ENCODE peak calls at places on chromosomes 12 and 14, in five cellular contexts. One of them, this sample, is unnamed. For H3K27me3, the result is how much of the 10 kb centered on the place peaks cover.

GRCh38 chr14:92539875-92540274 is 26.3 kb downstream of the RIN3 start:
- DNase-seq in prostate gland: no peak
- DNase-seq in mesenchymal stem cell: peak
- DNase-seq in transverse colon: no peak
- DNase-seq in esophagus squamous epithelium: no peak
- DNase-seq in this sample: no peak

GRCh38 chr14:26709019-26709418 is 111.2 kb upstream of the NOVA1 start:
- DNase-seq in transverse colon: no peak
- DNase-seq in esophagus squamous epithelium: no peak
- DNase-seq in prostate gland: no peak
- DNase-seq in mesenchymal stem cell: peak
- DNase-seq in this sample: no peak

GRCh38 chr14:49280566-49280965 is 305.6 kb downstream of the RPS29 start:
- DNase-seq in esophagus squamous epithelium: no peak
- DNase-seq in mesenchymal stem cell: peak
- DNase-seq in prostate gland: no peak
- DNase-seq in transverse colon: no peak
- DNase-seq in this sample: no peak

GRCh38 chr12:62320054-62320453 is 59.9 kb downstream of the USP15 start:
- DNase-seq in transverse colon: no peak
- DNase-seq in esophagus squamous epithelium: no peak
- DNase-seq in mesenchymal stem cell: no peak
- DNase-seq in prostate gland: no peak
- DNase-seq in this sample: no peak

GRCh38 chr12:56007148-56007891 is 10.2 kb downstream of the SUOX start:
- DNase-seq in transverse colon: peak
- DNase-seq in prostate gland: peak
- DNase-seq in mesenchymal stem cell: peak
- DNase-seq in esophagus squamous epithelium: no peak
- DNase-seq in this sample: peak

GRCh38 chr12:117878598-117878997 is 90.2 kb downstream of the KSR2 start:
- DNase-seq in esophagus squamous epithelium: no peak
- DNase-seq in prostate gland: no peak
- DNase-seq in mesenchymal stem cell: no peak
- DNase-seq in transverse colon: no peak
- DNase-seq in this sample: no peak

GRCh38 chr12:13962699-13963098 is 18.7 kb downstream of the GRIN2B start:
- DNase-seq in transverse colon: no peak
- DNase-seq in esophagus squamous epithelium: no peak
- DNase-seq in prostate gland: no peak
- DNase-seq in mesenchymal stem cell: no peak
- DNase-seq in this sample: no peak

GRCh38 chr12:110590806-110591326 is 7.7 kb upstream of the PPTC7 start:
- DNase-seq in prostate gland: no peak
- DNase-seq in mesenchymal stem cell: peak
- DNase-seq in transverse colon: no peak
- DNase-seq in esophagus squamous epithelium: no peak
- DNase-seq in this sample: no peak

GRCh38 chr12:81360916-81361315 is 283.0 kb downstream of the ACSS3 start:
- DNase-seq in mesenchymal stem cell: no peak
- DNase-seq in esophagus squamous epithelium: no peak
- DNase-seq in prostate gland: no peak
- DNase-seq in transverse colon: no peak
- DNase-seq in this sample: no peak

GRCh38 chr14:72932893-72933292 is 6.6 kb downstream of the DCAF4 start:
- DNase-seq in prostate gland: no peak
- DNase-seq in esophagus squamous epithelium: no peak
- DNase-seq in mesenchymal stem cell: no peak
- DNase-seq in transverse colon: no peak
- DNase-seq in this sample: no peak

GRCh38 chr12:6696690-6697583 is 3.7 kb downstream of the PIANP start:
- DNase-seq in prostate gland: no peak
- DNase-seq in esophagus squamous epithelium: no peak
- DNase-seq in mesenchymal stem cell: no peak
- DNase-seq in transverse colon: no peak
- DNase-seq in this sample: no peak

GRCh38 chr14:32354716-32355115 is 25.6 kb downstream of the AKAP6 start:
- DNase-seq in transverse colon: no peak
- DNase-seq in mesenchymal stem cell: no peak
- DNase-seq in esophagus squamous epithelium: no peak
- DNase-seq in prostate gland: no peak
- DNase-seq in this sample: peak

GRCh38 chr12:113981876-113982275 is 15.8 kb upstream of the RBM19 start:
- DNase-seq in transverse colon: no peak
- DNase-seq in mesenchymal stem cell: no peak
- DNase-seq in prostate gland: no peak
- DNase-seq in esophagus squamous epithelium: no peak
- DNase-seq in this sample: no peak

GRCh38 chr14:74049886-74050495 is 30.8 kb downstream of the BBOF1 start:
- DNase-seq in prostate gland: no peak
- DNase-seq in esophagus squamous epithelium: no peak
- DNase-seq in transverse colon: no peak
- DNase-seq in mesenchymal stem cell: no peak
- DNase-seq in this sample: no peak

GRCh38 chr14:37170237-37170636 is 2.2 kb downstream of the SLC25A21 start:
- DNase-seq in transverse colon: no peak
- DNase-seq in esophagus squamous epithelium: no peak
- DNase-seq in mesenchymal stem cell: no peak
- DNase-seq in prostate gland: no peak
- DNase-seq in this sample: no peak

GRCh38 chr12:30047499-30048262 is 263.9 kb upstream of the TMTC1 start:
- DNase-seq in esophagus squamous epithelium: no peak
- DNase-seq in mesenchymal stem cell: peak
- DNase-seq in transverse colon: no peak
- DNase-seq in prostate gland: no peak
- DNase-seq in this sample: no peak

GRCh38 chr12:81105687-81106086 is 27.8 kb downstream of the ACSS3 start:
- DNase-seq in transverse colon: no peak
- DNase-seq in mesenchymal stem cell: no peak
- DNase-seq in esophagus squamous epithelium: no peak
- DNase-seq in prostate gland: no peak
- DNase-seq in this sample: no peak

GRCh38 chr12:53128780-53129747 is 25.8 kb downstream of the SOAT2 start:
- DNase-seq in esophagus squamous epithelium: no peak
- DNase-seq in mesenchymal stem cell: no peak
- DNase-seq in transverse colon: no peak
- DNase-seq in prostate gland: no peak
- DNase-seq in this sample: no peak

GRCh38 chr12:73421832-73422231 is 1115.8 kb upstream of the ATXN7L3B start:
- DNase-seq in prostate gland: no peak
- DNase-seq in esophagus squamous epithelium: no peak
- DNase-seq in mesenchymal stem cell: peak
- DNase-seq in transverse colon: no peak
- DNase-seq in this sample: no peak

GRCh38 chr12:48996794-48997718 is 2.1 kb downstream of the DDN start:
- DNase-seq in esophagus squamous epithelium: no peak
- DNase-seq in prostate gland: peak
- DNase-seq in transverse colon: peak
- DNase-seq in mesenchymal stem cell: peak
- DNase-seq in this sample: peak

GRCh38 chr12:48994224-48995060 is 4.7 kb downstream of the DDN start:
- DNase-seq in esophagus squamous epithelium: no peak
- DNase-seq in mesenchymal stem cell: no peak
- DNase-seq in prostate gland: no peak
- DNase-seq in transverse colon: no peak
- DNase-seq in this sample: no peak

GRCh38 chr12:48991247-48992050 is 7.7 kb downstream of the DDN start:
- DNase-seq in esophagus squamous epithelium: no peak
- DNase-seq in mesenchymal stem cell: peak
- DNase-seq in transverse colon: no peak
- DNase-seq in prostate gland: no peak
- DNase-seq in this sample: no peak

GRCh38 chr12:48995061-48995879 is 3.9 kb downstream of the DDN start:
- DNase-seq in mesenchymal stem cell: peak
- DNase-seq in prostate gland: peak
- DNase-seq in esophagus squamous epithelium: no peak
- DNase-seq in transverse colon: peak
- DNase-seq in this sample: peak

GRCh38 chr12:48993787-48994186 is 5.4 kb downstream of the DDN start:
- DNase-seq in transverse colon: no peak
- DNase-seq in esophagus squamous epithelium: no peak
- DNase-seq in mesenchymal stem cell: no peak
- DNase-seq in prostate gland: no peak
- DNase-seq in this sample: no peak
- H3K27me3 ChIP-seq in transverse colon: half or more
- H3K27me3 ChIP-seq in esophagus squamous epithelium: under half
- H3K27me3 ChIP-seq in mesenchymal stem cell: half or more
- H3K27me3 ChIP-seq in prostate gland: under half
- H3K27me3 ChIP-seq in this sample: under half

DNA sequence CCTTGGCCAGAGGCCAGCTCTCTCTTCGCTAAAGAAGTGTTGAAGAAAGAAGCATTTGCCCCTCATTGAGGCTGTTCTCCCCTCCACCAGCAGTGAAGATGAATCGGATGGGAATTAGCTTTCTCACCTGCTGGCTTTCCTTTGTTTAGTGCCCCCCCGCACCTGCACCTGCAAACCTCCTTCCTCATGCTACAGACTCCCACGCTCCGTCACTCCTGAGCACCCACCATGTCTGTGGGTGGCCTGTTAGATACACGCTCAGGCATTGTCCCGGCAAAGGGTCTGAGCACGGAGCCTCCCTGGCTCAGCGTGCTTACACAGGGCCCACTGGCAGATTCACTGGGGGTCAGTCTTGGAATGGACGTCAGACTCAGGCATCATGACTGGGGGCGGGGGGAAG is 121.6 kb downstream of the GLT1D1 start:
- DNase-seq in transverse colon: no peak
- DNase-seq in esophagus squamous epithelium: no peak
- DNase-seq in mesenchymal stem cell: no peak
- DNase-seq in prostate gland: no peak
- DNase-seq in this sample: no peak
- H3K27me3 ChIP-seq in transverse colon: under half
- H3K27me3 ChIP-seq in esophagus squamous epithelium: under half
- H3K27me3 ChIP-seq in mesenchymal stem cell: under half
- H3K27me3 ChIP-seq in prostate gland: under half
- H3K27me3 ChIP-seq in this sample: under half

GRCh38 chr12:1886396-1887008 is 31.9 kb downstream of the CACNA2D4 start:
- DNase-seq in mesenchymal stem cell: no peak
- DNase-seq in transverse colon: no peak
- DNase-seq in esophagus squamous epithelium: no peak
- DNase-seq in prostate gland: no peak
- DNase-seq in this sample: no peak
- H3K27me3 ChIP-seq in mesenchymal stem cell: under half
- H3K27me3 ChIP-seq in transverse colon: under half
- H3K27me3 ChIP-seq in esophagus squamous epithelium: under half
- H3K27me3 ChIP-seq in prostate gland: under half
- H3K27me3 ChIP-seq in this sample: under half

DNA sequence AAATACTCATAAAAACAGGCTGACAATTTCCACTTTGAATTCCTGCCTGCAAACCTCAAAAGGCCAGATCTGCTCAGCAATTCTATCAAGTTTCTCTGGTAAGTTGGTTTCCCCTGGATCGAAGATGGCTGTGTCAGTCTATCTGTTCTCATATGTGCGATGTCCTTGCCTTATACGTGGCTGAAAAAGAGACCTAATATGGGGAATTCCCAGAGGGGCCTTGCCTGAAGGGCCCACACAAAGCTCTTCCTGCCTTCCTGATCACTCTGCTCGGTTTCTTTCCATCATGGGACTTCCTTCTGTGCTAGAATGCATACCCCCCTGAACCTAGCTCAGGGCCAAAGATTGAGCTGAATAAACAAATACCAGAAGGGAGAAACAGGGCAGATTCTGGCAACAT is 13.2 kb downstream of the TCL1B start:
- DNase-seq in transverse colon: no peak
- DNase-seq in esophagus squamous epithelium: no peak
- DNase-seq in mesenchymal stem cell: no peak
- DNase-seq in prostate gland: no peak
- DNase-seq in this sample: no peak
- H3K27me3 ChIP-seq in transverse colon: under half
- H3K27me3 ChIP-seq in esophagus squamous epithelium: under half
- H3K27me3 ChIP-seq in mesenchymal stem cell: under half
- H3K27me3 ChIP-seq in prostate gland: under half
- H3K27me3 ChIP-seq in this sample: under half